ENCODE peak calls at places on chromosomes 16 and 17, in ten cellular contexts. H is anterior cingulate cortex; R is A172; W is AG09319; X is SK-MEL-5; N is stimulated activated CD4-positive, alpha-beta T cell treated with anti-CD3 and anti-CD28 coated beads, TNF-alpha, amount 100 ng/mL, for 1 hour; K is prostate gland; D is EH; B is activated T-cell treated with anti-CD3 and anti-CD28 coated beads for 1 hour; J is neural progenitor cell. Z is an unnamed sample.
A peak's percentile ranks its signal among the peaks of the same experiment; 100 is the strongest.

GRCh38 chr16:50565428-50565827 is 17.2 kb downstream of the NKD1 start:
- DNase-seq in B (no peak), J (no peak), K (no peak), D (no peak), N (no peak), X (no peak), H (no peak), W (no peak), R (no peak), Z (no peak)

GRCh38 chr16:59060212-59060611 is 326.1 kb upstream of the GOT2 start:
- DNase-seq in N (no peak), X (no peak), R (peak; percentile 50), K (no peak), W (no peak), H (no peak), B (no peak), D (peak; percentile 88), J (no peak), Z (no peak)

GRCh38 chr16:72877374-72878028 is 170.4 kb downstream of the ZFHX3 start:
- DNase-seq in B (no peak), R (peak; percentile 94), X (peak; percentile 49), H (no peak), K (no peak), N (no peak), D (peak; percentile 97), J (no peak), W (no peak), Z (peak; percentile 94)

GRCh38 chr17:52410781-52411180 is 252.3 kb upstream of the CA10 start:
- DNase-seq in B (no peak), K (no peak), N (no peak), D (no peak), J (no peak), X (no peak), W (no peak), R (no peak), H (no peak), Z (no peak)

GRCh38 chr17:78950870-78951269 is 25.7 kb upstream of the TIMP2 start:
- DNase-seq in H (no peak), R (no peak), J (no peak), D (no peak), N (no peak), K (no peak), X (no peak), W (no peak), B (no peak), Z (no peak)

GRCh38 chr17:5373112-5373511 is 46.4 kb downstream of the NUP88 start:
- DNase-seq in J (no peak), R (no peak), W (no peak), X (peak; percentile 49), N (no peak), B (no peak), H (no peak), K (no peak), D (no peak), Z (no peak)

GRCh38 chr16:89958068-89958467 is 9.5 kb downstream of the DEF8 start:
- DNase-seq in N (no peak), K (no peak), R (peak; percentile 50), W (no peak), B (no peak), D (peak; percentile 46), H (no peak), X (peak; percentile 65), J (peak; percentile 58), Z (peak; percentile 4)

GRCh38 chr16:56874800-56875199 is 9.8 kb downstream of the SLC12A3 start:
- DNase-seq in N (no peak), X (no peak), B (no peak), J (no peak), D (peak; percentile 65), W (no peak), H (no peak), R (no peak), K (peak; percentile 23), Z (no peak)

GRCh38 chr17:39658760-39659159 is 6.4 kb upstream of the TCAP start:
- DNase-seq in D (no peak), X (no peak), W (no peak), H (no peak), N (no peak), K (no peak), B (no peak), R (no peak), J (no peak), Z (no peak)

GRCh38 chr17:66437466-66438026 is 135.1 kb downstream of the PRKCA start:
- DNase-seq in H (no peak), N (no peak), X (no peak), R (no peak), K (no peak), J (no peak), B (no peak), D (no peak), W (no peak), Z (no peak)

GRCh38 chr17:77096570-77097214 is 44.1 kb upstream of the SEC14L1 start:
- DNase-seq in X (peak; percentile 83), K (peak; percentile 43), N (no peak), J (no peak), D (peak; percentile 59), R (peak; percentile 66), W (peak; percentile 45), B (no peak), H (no peak), Z (peak; percentile 49)

GRCh38 chr17:64978138-64978537 is 58.9 kb upstream of the LRRC37A3 start:
- DNase-seq in X (no peak), D (no peak), N (no peak), J (no peak), R (no peak), H (no peak), W (no peak), K (no peak), B (no peak), Z (no peak)

GRCh38 chr16:997440-998051 is 16.0 kb downstream of the SOX8 start:
- DNase-seq in H (no peak), W (no peak), B (peak; percentile 53), X (no peak), R (peak; percentile 70), J (peak; percentile 83), N (peak; percentile 45), D (peak; percentile 76), K (peak; percentile 46), Z (peak; percentile 50)

GRCh38 chr17:74739227-74739831 is 2.3 kb downstream of the RAB37 start:
- DNase-seq in K (no peak), J (no peak), H (no peak), W (no peak), R (no peak), N (no peak), B (no peak), X (no peak), D (no peak), Z (no peak)

GRCh38 chr16:83224642-83225041 is 583.1 kb upstream of the HSBP1 start:
- DNase-seq in X (no peak), K (no peak), D (no peak), H (no peak), B (no peak), W (no peak), J (no peak), N (no peak), R (no peak), Z (no peak)

GRCh38 chr17:81333626-81334368 is 38.7 kb upstream of the SLC38A10 start:
- DNase-seq in X (no peak), N (no peak), W (no peak), B (no peak), H (no peak), J (no peak), R (no peak), D (no peak), K (no peak), Z (no peak)

GRCh38 chr17:83019376-83019775 is 60.0 kb upstream of the METRNL start:
- DNase-seq in W (no peak), K (no peak), J (no peak), R (no peak), X (no peak), B (no peak), N (no peak), H (no peak), D (no peak), Z (no peak)

Z was measured in MCF 10A.